ENCODE peak calls at places on chromosome 13, in ten cellular contexts. One of them, this sample, is unnamed.

GRCh38 chr13:41389580-41389979 is 67.8 kb upstream of the RGCC start:
- DNase-seq in HFF-Myc: no peak
- DNase-seq in T-helper 9 cell: no peak
- DNase-seq in C1 segment of cervical spinal cord: no peak
- DNase-seq in HT-29: no peak
- DNase-seq in stimulated activated CD8-positive, alpha-beta memory T cell treated with anti-CD3 and anti-CD28 coated beads, Interleukin-2, amount 100 ng/mL, for 48 hours: no peak
- DNase-seq in astrocyte of the spinal cord: no peak
- DNase-seq in stimulated activated CD4-positive, alpha-beta T cell treated with anti-CD3 and anti-CD28 coated beads, Interleukin-15, amount 100 ng/mL, for 1 hour: no peak
- DNase-seq in ELR: no peak
- DNase-seq in astrocyte of the cerebellum: no peak
- DNase-seq in this sample: no peak

GRCh38 chr13:90201676-90202425 is 1145.6 kb upstream of the MIR17HG start:
- DNase-seq in HFF-Myc: no peak
- DNase-seq in T-helper 9 cell: no peak
- DNase-seq in C1 segment of cervical spinal cord: no peak
- DNase-seq in HT-29: no peak
- DNase-seq in stimulated activated CD8-positive, alpha-beta memory T cell treated with anti-CD3 and anti-CD28 coated beads, Interleukin-2, amount 100 ng/mL, for 48 hours: no peak
- DNase-seq in astrocyte of the spinal cord: peak
- DNase-seq in stimulated activated CD4-positive, alpha-beta T cell treated with anti-CD3 and anti-CD28 coated beads, Interleukin-15, amount 100 ng/mL, for 1 hour: no peak
- DNase-seq in ELR: peak
- DNase-seq in astrocyte of the cerebellum: no peak
- DNase-seq in this sample: no peak

GRCh38 chr13:46082324-46082723 is 22.5 kb downstream of the CPB2 start:
- DNase-seq in HFF-Myc: no peak
- DNase-seq in T-helper 9 cell: no peak
- DNase-seq in C1 segment of cervical spinal cord: no peak
- DNase-seq in HT-29: no peak
- DNase-seq in stimulated activated CD8-positive, alpha-beta memory T cell treated with anti-CD3 and anti-CD28 coated beads, Interleukin-2, amount 100 ng/mL, for 48 hours: no peak
- DNase-seq in astrocyte of the spinal cord: no peak
- DNase-seq in stimulated activated CD4-positive, alpha-beta T cell treated with anti-CD3 and anti-CD28 coated beads, Interleukin-15, amount 100 ng/mL, for 1 hour: no peak
- DNase-seq in ELR: no peak
- DNase-seq in astrocyte of the cerebellum: no peak
- DNase-seq in this sample: no peak

GRCh38 chr13:65959305-65959704 is 1270.8 kb downstream of the PCDH9 start:
- DNase-seq in HFF-Myc: no peak
- DNase-seq in T-helper 9 cell: no peak
- DNase-seq in C1 segment of cervical spinal cord: no peak
- DNase-seq in HT-29: no peak
- DNase-seq in stimulated activated CD8-positive, alpha-beta memory T cell treated with anti-CD3 and anti-CD28 coated beads, Interleukin-2, amount 100 ng/mL, for 48 hours: no peak
- DNase-seq in astrocyte of the spinal cord: no peak
- DNase-seq in stimulated activated CD4-positive, alpha-beta T cell treated with anti-CD3 and anti-CD28 coated beads, Interleukin-15, amount 100 ng/mL, for 1 hour: no peak
- DNase-seq in ELR: peak
- DNase-seq in astrocyte of the cerebellum: no peak
- DNase-seq in this sample: peak

GRCh38 chr13:48040059-48040458 is 2.5 kb downstream of the NUDT15 start:
- DNase-seq in HFF-Myc: no peak
- DNase-seq in T-helper 9 cell: no peak
- DNase-seq in C1 segment of cervical spinal cord: no peak
- DNase-seq in HT-29: no peak
- DNase-seq in stimulated activated CD8-positive, alpha-beta memory T cell treated with anti-CD3 and anti-CD28 coated beads, Interleukin-2, amount 100 ng/mL, for 48 hours: no peak
- DNase-seq in astrocyte of the spinal cord: no peak
- DNase-seq in stimulated activated CD4-positive, alpha-beta T cell treated with anti-CD3 and anti-CD28 coated beads, Interleukin-15, amount 100 ng/mL, for 1 hour: no peak
- DNase-seq in ELR: no peak
- DNase-seq in astrocyte of the cerebellum: no peak
- DNase-seq in this sample: no peak

GRCh38 chr13:40580566-40581276 is 85.7 kb downstream of the FOXO1 start:
- DNase-seq in HFF-Myc: no peak
- DNase-seq in T-helper 9 cell: no peak
- DNase-seq in C1 segment of cervical spinal cord: no peak
- DNase-seq in HT-29: no peak
- DNase-seq in stimulated activated CD8-positive, alpha-beta memory T cell treated with anti-CD3 and anti-CD28 coated beads, Interleukin-2, amount 100 ng/mL, for 48 hours: no peak
- DNase-seq in astrocyte of the spinal cord: no peak
- DNase-seq in stimulated activated CD4-positive, alpha-beta T cell treated with anti-CD3 and anti-CD28 coated beads, Interleukin-15, amount 100 ng/mL, for 1 hour: no peak
- DNase-seq in ELR: no peak
- DNase-seq in astrocyte of the cerebellum: no peak
- DNase-seq in this sample: no peak

GRCh38 chr13:23574421-23574820 is 4.2 kb downstream of the TNFRSF19 start:
- DNase-seq in HFF-Myc: no peak
- DNase-seq in T-helper 9 cell: no peak
- DNase-seq in C1 segment of cervical spinal cord: no peak
- DNase-seq in HT-29: no peak
- DNase-seq in stimulated activated CD8-positive, alpha-beta memory T cell treated with anti-CD3 and anti-CD28 coated beads, Interleukin-2, amount 100 ng/mL, for 48 hours: no peak
- DNase-seq in astrocyte of the spinal cord: no peak
- DNase-seq in stimulated activated CD4-positive, alpha-beta T cell treated with anti-CD3 and anti-CD28 coated beads, Interleukin-15, amount 100 ng/mL, for 1 hour: no peak
- DNase-seq in ELR: no peak
- DNase-seq in astrocyte of the cerebellum: no peak
- DNase-seq in this sample: no peak

GRCh38 chr13:31638577-31638976 is 100.7 kb upstream of the RXFP2 start:
- DNase-seq in HFF-Myc: peak
- DNase-seq in T-helper 9 cell: no peak
- DNase-seq in C1 segment of cervical spinal cord: no peak
- DNase-seq in HT-29: no peak
- DNase-seq in stimulated activated CD8-positive, alpha-beta memory T cell treated with anti-CD3 and anti-CD28 coated beads, Interleukin-2, amount 100 ng/mL, for 48 hours: no peak
- DNase-seq in astrocyte of the spinal cord: peak
- DNase-seq in stimulated activated CD4-positive, alpha-beta T cell treated with anti-CD3 and anti-CD28 coated beads, Interleukin-15, amount 100 ng/mL, for 1 hour: no peak
- DNase-seq in ELR: peak
- DNase-seq in astrocyte of the cerebellum: peak
- DNase-seq in this sample: peak

GRCh38 chr13:21009036-21009435 is 52.4 kb downstream of the LATS2 start:
- DNase-seq in HFF-Myc: no peak
- DNase-seq in T-helper 9 cell: no peak
- DNase-seq in C1 segment of cervical spinal cord: peak
- DNase-seq in HT-29: no peak
- DNase-seq in stimulated activated CD8-positive, alpha-beta memory T cell treated with anti-CD3 and anti-CD28 coated beads, Interleukin-2, amount 100 ng/mL, for 48 hours: no peak
- DNase-seq in astrocyte of the spinal cord: no peak
- DNase-seq in stimulated activated CD4-positive, alpha-beta T cell treated with anti-CD3 and anti-CD28 coated beads, Interleukin-15, amount 100 ng/mL, for 1 hour: no peak
- DNase-seq in ELR: no peak
- DNase-seq in astrocyte of the cerebellum: no peak
- DNase-seq in this sample: no peak

GRCh38 chr13:44174769-44175425 is 198.7 kb upstream of the SERP2 start:
- DNase-seq in HFF-Myc: no peak
- DNase-seq in T-helper 9 cell: no peak
- DNase-seq in C1 segment of cervical spinal cord: no peak
- DNase-seq in HT-29: no peak
- DNase-seq in stimulated activated CD8-positive, alpha-beta memory T cell treated with anti-CD3 and anti-CD28 coated beads, Interleukin-2, amount 100 ng/mL, for 48 hours: no peak
- DNase-seq in astrocyte of the spinal cord: peak
- DNase-seq in stimulated activated CD4-positive, alpha-beta T cell treated with anti-CD3 and anti-CD28 coated beads, Interleukin-15, amount 100 ng/mL, for 1 hour: no peak
- DNase-seq in ELR: peak
- DNase-seq in astrocyte of the cerebellum: no peak
- DNase-seq in this sample: no peak

GRCh38 chr13:109593230-109593629 is 193.2 kb downstream of the IRS2 start:
- DNase-seq in HFF-Myc: no peak
- DNase-seq in T-helper 9 cell: no peak
- DNase-seq in C1 segment of cervical spinal cord: no peak
- DNase-seq in HT-29: peak
- DNase-seq in stimulated activated CD8-positive, alpha-beta memory T cell treated with anti-CD3 and anti-CD28 coated beads, Interleukin-2, amount 100 ng/mL, for 48 hours: no peak
- DNase-seq in astrocyte of the spinal cord: no peak
- DNase-seq in stimulated activated CD4-positive, alpha-beta T cell treated with anti-CD3 and anti-CD28 coated beads, Interleukin-15, amount 100 ng/mL, for 1 hour: no peak
- DNase-seq in ELR: no peak
- DNase-seq in astrocyte of the cerebellum: no peak
- DNase-seq in this sample: no peak

GRCh38 chr13:76421011-76421410 is 465.2 kb downstream of the KCTD12 start:
- DNase-seq in HFF-Myc: no peak
- DNase-seq in T-helper 9 cell: no peak
- DNase-seq in C1 segment of cervical spinal cord: no peak
- DNase-seq in HT-29: no peak
- DNase-seq in stimulated activated CD8-positive, alpha-beta memory T cell treated with anti-CD3 and anti-CD28 coated beads, Interleukin-2, amount 100 ng/mL, for 48 hours: no peak
- DNase-seq in astrocyte of the spinal cord: no peak
- DNase-seq in stimulated activated CD4-positive, alpha-beta T cell treated with anti-CD3 and anti-CD28 coated beads, Interleukin-15, amount 100 ng/mL, for 1 hour: no peak
- DNase-seq in ELR: no peak
- DNase-seq in astrocyte of the cerebellum: no peak
- DNase-seq in this sample: no peak

GRCh38 chr13:33645591-33646554 is 172.1 kb upstream of the RFC3 start:
- DNase-seq in HFF-Myc: no peak
- DNase-seq in T-helper 9 cell: no peak
- DNase-seq in C1 segment of cervical spinal cord: no peak
- DNase-seq in HT-29: no peak
- DNase-seq in stimulated activated CD8-positive, alpha-beta memory T cell treated with anti-CD3 and anti-CD28 coated beads, Interleukin-2, amount 100 ng/mL, for 48 hours: no peak
- DNase-seq in astrocyte of the spinal cord: no peak
- DNase-seq in stimulated activated CD4-positive, alpha-beta T cell treated with anti-CD3 and anti-CD28 coated beads, Interleukin-15, amount 100 ng/mL, for 1 hour: no peak
- DNase-seq in ELR: no peak
- DNase-seq in astrocyte of the cerebellum: no peak
- DNase-seq in this sample: no peak